ENCODE peak calls at places on chromosomes 12 and 14, in ten cellular contexts. I is H9, J is upper lobe of right lung, F is AG04450, W is astrocyte of the spinal cord, O is choroid plexus epithelial cell, E is upper lobe of left lung, X is B cell, L is ovary, D is cardiac fibroblast. N is an unnamed sample.

GRCh38 chr12:132413931-132414588 is 75.9 kb upstream of the FBRSL1 start:
- DNase-seq in X (no peak), J (no peak), F (no peak), O (no peak), E (peak), L (no peak), W (no peak), I (no peak), D (no peak), N (no peak)

GRCh38 chr12:102171951-102172350 is 25.7 kb downstream of the PMCH start:
- DNase-seq in E (no peak), L (no peak), W (no peak), F (no peak), J (no peak), D (no peak), O (peak), X (no peak), I (no peak), N (no peak)

GRCh38 chr12:52204931-52205505 is 13.2 kb upstream of the KRT80 start:
- DNase-seq in D (no peak), F (no peak), X (no peak), J (peak), O (no peak), I (no peak), W (no peak), E (no peak), L (no peak), N (no peak)

GRCh38 chr14:104559769-104560585 is 19.6 kb upstream of the C14orf180 start:
- DNase-seq in D (no peak), J (peak), O (no peak), I (no peak), L (no peak), F (no peak), E (peak), X (no peak), W (no peak), N (no peak)

GRCh38 chr12:131024026-131024425 is 70.3 kb downstream of the ADGRD1 start:
- DNase-seq in O (no peak), E (no peak), J (no peak), I (no peak), W (no peak), X (no peak), L (no peak), D (no peak), F (no peak), N (no peak)

GRCh38 chr12:94149781-94150482 is 1.6 kb downstream of the PLXNC1 start:
- DNase-seq in J (peak), L (peak), E (peak), O (peak), I (peak), X (no peak), D (peak), F (no peak), W (no peak), N (no peak)

GRCh38 chr14:20427231-20428009 is 8.5 kb downstream of the KLHL33 start:
- DNase-seq in L (no peak), I (no peak), E (no peak), F (peak), O (peak), X (peak), D (peak), W (peak), J (no peak), N (no peak)

GRCh38 chr12:67519824-67520433 is 128.6 kb upstream of the DYRK2 start:
- DNase-seq in D (no peak), E (no peak), X (no peak), I (peak), L (no peak), O (no peak), F (no peak), J (no peak), W (no peak), N (no peak)

GRCh38 chr12:76738824-76739579 is 24.9 kb upstream of the ZDHHC17 start:
- DNase-seq in F (no peak), D (no peak), X (no peak), E (no peak), L (no peak), O (no peak), I (peak), J (no peak), W (no peak), N (no peak)
- TF ChIP-seq CTCF in F (no peak), D (no peak), X (no peak), E (no peak), L (no peak), O (no peak), I (peak), J (no peak), W (no peak), N (no peak)

GRCh38 chr12:115979351-115979750 is 298.1 kb downstream of the MED13L start:
- DNase-seq in X (no peak), L (no peak), E (no peak), J (no peak), D (peak), W (no peak), O (peak), F (no peak), I (no peak), N (no peak)

GRCh38 chr12:115972241-115972640 is 305.3 kb downstream of the MED13L start:
- DNase-seq in O (no peak), J (no peak), I (no peak), X (no peak), D (no peak), E (no peak), W (no peak), F (no peak), L (no peak), N (no peak)

GRCh38 chr12:115973066-115973465 is 304.4 kb downstream of the MED13L start:
- DNase-seq in I (no peak), F (no peak), E (no peak), O (peak), L (no peak), J (no peak), W (no peak), X (no peak), D (peak), N (no peak)

GRCh38 chr12:115975411-115975810 is 302.1 kb downstream of the MED13L start:
- DNase-seq in O (no peak), J (no peak), X (no peak), W (no peak), L (no peak), D (no peak), F (no peak), I (no peak), E (no peak), N (no peak)

DNA sequence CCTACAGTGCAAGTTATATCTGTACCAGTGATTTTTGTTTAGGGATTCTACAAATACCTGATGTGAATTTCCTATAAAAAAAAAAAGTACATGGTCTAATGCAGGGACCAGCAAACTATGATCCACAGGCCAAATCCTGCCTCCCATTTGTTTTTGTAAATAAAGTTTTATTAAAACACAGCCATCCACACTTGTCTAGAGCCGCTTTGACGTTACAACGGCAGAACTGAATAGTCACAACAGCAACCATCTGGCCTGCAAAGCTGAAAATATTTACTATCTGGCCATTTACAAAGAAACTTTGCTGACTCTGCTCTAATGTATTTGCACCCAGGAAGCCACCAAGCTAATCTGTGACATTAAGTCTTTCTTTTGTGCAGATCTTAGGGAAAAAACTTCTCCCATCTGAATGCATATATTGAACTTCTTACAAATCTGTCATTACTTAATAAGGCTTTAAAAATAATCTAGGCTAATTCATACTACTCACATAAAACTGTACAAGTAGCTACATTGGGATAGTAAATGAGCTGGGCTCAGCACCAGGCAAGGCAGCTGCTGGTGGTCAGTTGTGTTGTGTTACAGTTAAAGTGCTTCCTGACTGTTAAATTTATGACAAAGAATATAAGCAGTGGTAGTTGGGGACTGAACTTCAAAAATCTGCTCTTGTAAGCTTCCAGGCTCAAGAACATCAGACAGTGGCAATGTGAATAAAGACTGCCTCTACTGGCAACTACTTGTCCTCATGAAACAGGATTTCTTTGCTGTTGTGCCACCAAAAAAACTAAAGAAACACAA is 303.3 kb downstream of the MED13L start:
- DNase-seq in E (no peak), X (no peak), I (no peak), F (no peak), J (no peak), W (no peak), O (peak), D (peak), L (no peak), N (no peak)
- TF ChIP-seq CTCF in E (no peak), X (no peak), I (no peak), F (no peak), J (no peak), W (no peak), O (peak), D (no peak), L (no peak), N (no peak)

GRCh38 chr12:109462868-109463692 is 14.0 kb downstream of the KCTD10 start:
- DNase-seq in D (peak), W (peak), O (peak), I (peak), X (no peak), L (peak), F (peak), J (peak), E (no peak), N (no peak)
- TF ChIP-seq CTCF in D (peak), W (peak), O (peak), I (no peak), X (no peak), L (no peak), F (peak), J (no peak), E (no peak), N (no peak)

GRCh38 chr14:89841855-89842254 is 112.7 kb downstream of the EFCAB11 start:
- DNase-seq in J (no peak), E (no peak), F (no peak), I (peak), O (no peak), L (no peak), X (no peak), D (no peak), W (no peak), N (no peak)
- TF ChIP-seq CTCF in J (no peak), E (no peak), F (no peak), I (peak), O (no peak), L (no peak), X (no peak), D (no peak), W (no peak), N (no peak)

GRCh38 chr12:40552868-40553267 is 139.4 kb upstream of the CNTN1 start:
- DNase-seq in F (no peak), D (no peak), W (no peak), J (no peak), I (no peak), L (no peak), X (no peak), O (no peak), E (no peak), N (no peak)

DNA sequence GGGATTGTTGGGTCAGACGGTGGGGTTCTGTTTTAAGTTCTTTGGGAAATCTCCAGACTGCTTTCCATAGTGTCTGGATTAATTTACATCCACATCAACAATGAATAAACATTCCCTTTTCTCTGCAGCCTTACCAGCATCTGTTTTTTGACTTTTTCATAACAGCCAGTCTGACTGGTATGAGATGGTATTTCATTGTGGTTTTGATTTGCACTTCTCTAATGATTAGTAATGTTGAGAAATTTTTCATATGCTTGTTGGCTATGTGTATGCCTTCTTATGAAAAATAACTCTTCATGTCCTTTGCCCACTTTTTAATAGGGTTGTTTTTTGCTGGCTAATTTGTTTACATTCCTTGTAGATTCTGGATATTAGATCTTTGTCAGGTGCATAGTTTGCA is 140.8 kb upstream of the CNTN1 start:
- DNase-seq in W (no peak), I (no peak), O (no peak), X (no peak), J (no peak), L (no peak), E (no peak), F (no peak), D (no peak), N (no peak)
- TF ChIP-seq CTCF in W (no peak), I (no peak), O (no peak), X (no peak), J (no peak), L (no peak), E (no peak), F (no peak), D (no peak), N (no peak)

DNA sequence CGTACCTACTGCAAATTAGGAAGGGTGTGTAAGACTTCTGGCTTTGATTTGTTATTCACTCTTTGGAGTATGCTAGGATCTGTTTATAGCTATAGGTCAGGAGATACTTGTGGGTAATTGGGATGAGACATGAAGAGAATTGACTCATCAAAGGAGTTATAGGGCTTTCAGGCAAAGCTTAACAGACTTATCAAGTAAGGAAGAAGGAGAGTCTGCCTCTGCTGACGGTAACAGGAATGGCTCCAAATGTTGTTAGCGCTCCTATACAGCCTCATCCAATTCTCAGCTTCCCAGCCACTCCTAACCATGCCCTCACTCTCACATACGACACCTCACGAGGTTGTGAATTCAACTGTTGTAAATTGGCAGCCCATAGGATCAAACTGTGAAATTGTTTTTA is 140.5 kb downstream of the KCNA5 start:
- DNase-seq in O (no peak), W (no peak), I (no peak), J (no peak), X (no peak), L (no peak), F (no peak), E (no peak), D (no peak), N (no peak)
- TF ChIP-seq CTCF in O (no peak), W (no peak), I (peak), J (no peak), X (no peak), L (no peak), F (no peak), E (no peak), D (no peak), N (no peak)

DNA sequence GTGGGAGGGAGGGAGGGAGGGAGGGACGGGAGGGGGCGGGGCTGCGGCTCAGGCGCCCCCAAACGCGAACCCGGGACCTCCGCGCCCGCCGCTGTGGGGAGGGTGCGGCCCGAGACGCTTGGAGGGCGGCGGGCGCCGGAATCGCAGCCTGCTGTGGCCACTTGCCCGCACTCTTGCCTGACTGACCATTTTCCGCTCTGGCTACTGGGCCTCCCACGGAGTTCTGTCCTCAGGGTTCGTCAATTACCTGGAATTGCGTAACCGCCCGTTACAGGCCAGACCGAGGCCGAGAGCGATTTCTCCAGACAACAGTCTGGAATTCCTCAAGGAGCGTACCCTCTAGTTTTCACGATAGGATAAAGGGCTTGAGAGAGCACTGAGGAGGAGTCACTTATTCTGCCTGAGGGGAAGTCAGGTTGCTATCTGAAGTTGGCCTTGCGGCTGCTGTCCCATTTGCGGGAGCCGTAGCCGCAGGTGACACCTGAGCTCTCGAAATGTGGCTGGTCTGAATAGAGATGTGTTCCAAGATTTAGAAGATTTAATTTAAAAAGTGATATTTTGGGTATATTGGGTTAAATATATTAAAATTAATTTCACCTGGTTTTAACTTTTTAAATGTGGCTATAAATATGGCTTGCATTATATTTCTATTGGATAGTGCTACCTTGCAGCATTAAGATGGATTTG is 446 bp upstream of the ZNF641 start:
- DNase-seq in D (peak), I (peak), F (peak), X (no peak), E (no peak), W (peak), L (peak), O (peak), J (no peak), N (no peak)
- TF ChIP-seq CTCF in D (no peak), I (no peak), F (no peak), X (no peak), E (peak), W (no peak), L (no peak), O (no peak), J (no peak), N (no peak)

DNA sequence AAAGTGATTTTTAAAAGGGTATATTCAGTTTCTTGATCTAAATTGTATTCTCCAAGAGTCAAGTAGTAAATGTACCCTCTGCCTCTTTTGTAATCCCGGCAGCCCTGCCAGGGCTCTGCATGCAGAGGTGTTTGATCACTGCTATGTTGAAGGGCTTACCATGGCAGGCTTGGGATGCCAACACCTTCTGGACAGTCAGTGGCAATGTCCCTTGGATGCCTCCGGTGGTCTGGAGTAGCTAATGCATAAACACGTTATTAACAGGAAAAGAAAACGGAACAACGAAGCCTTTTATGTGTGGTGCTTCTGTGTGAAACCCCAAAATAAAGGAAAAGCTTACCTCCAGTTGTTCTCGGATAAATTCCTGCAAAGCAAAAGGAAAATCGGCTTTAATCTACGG is 19.9 kb downstream of the EIF2B2 start:
- DNase-seq in I (peak), E (no peak), W (peak), D (peak), O (peak), X (no peak), F (no peak), L (no peak), J (no peak), N (no peak)
- TF ChIP-seq CTCF in I (peak), E (no peak), W (peak), D (peak), O (peak), X (no peak), F (peak), L (no peak), J (peak), N (peak)

GRCh38 chr12:23528316-23528715 is 421.2 kb downstream of the SOX5 start:
- DNase-seq in D (no peak), I (no peak), F (no peak), W (no peak), X (no peak), L (no peak), E (no peak), J (no peak), O (no peak), N (no peak)
- TF ChIP-seq CTCF in D (no peak), I (peak), F (no peak), W (no peak), X (no peak), L (no peak), E (no peak), J (no peak), O (no peak), N (no peak)

GRCh38 chr12:125683748-125684381 is 618.6 kb downstream of the AACS start:
- DNase-seq in I (peak), E (peak), D (no peak), L (no peak), O (no peak), W (no peak), F (no peak), J (peak), X (no peak), N (no peak)
- TF ChIP-seq CTCF in I (peak), E (peak), D (no peak), L (no peak), O (no peak), W (no peak), F (no peak), J (peak), X (no peak), N (no peak)